ENCODE peak calls at places on chromosomes 12 and 14, in four cellular contexts. I is H9, Y is IMR-90, J is mesendoderm. C is an unnamed sample.

GRCh38 chr14:29643415-29644206 is 284.0 kb downstream of the PRKD1 start:
- DNase-seq in I (no peak), Y (peak), J (peak), C (peak)

GRCh38 chr12:93738199-93739058 is 61.3 kb downstream of the CRADD start:
- DNase-seq in I (no peak), Y (no peak), J (no peak), C (no peak)

GRCh38 chr12:13435535-13435934 is 239.0 kb downstream of the EMP1 start:
- DNase-seq in I (peak), Y (no peak), J (peak), C (no peak)

GRCh38 chr14:101903111-101903561 is 61.2 kb upstream of the DYNC1H1 start:
- DNase-seq in I (no peak), Y (no peak), J (no peak), C (no peak)

GRCh38 chr14:61335876-61336275 is 14.5 kb downstream of the PRKCH start:
- DNase-seq in I (no peak), Y (no peak), J (no peak), C (no peak)

GRCh38 chr12:12714276-12715001 is 2.7 kb upstream of the CDKN1B start:
- DNase-seq in I (peak), Y (peak), J (peak), C (peak)

GRCh38 chr12:27213830-27214787 is 30.0 kb upstream of the STK38L start:
- DNase-seq in I (peak), Y (no peak), J (no peak), C (no peak)

GRCh38 chr14:40870252-40870651 is 736.4 kb upstream of the LRFN5 start:
- DNase-seq in I (no peak), Y (no peak), J (peak), C (peak)

GRCh38 chr14:80425686-80426085 is 214.4 kb upstream of the DIO2 start:
- DNase-seq in I (no peak), Y (peak), J (peak), C (peak)

GRCh38 chr12:18436163-18436562 is 174.8 kb downstream of the PIK3C2G start:
- DNase-seq in I (no peak), Y (no peak), J (no peak), C (no peak)

GRCh38 chr12:118777550-118777949 is 203.8 kb upstream of the SRRM4 start:
- DNase-seq in I (no peak), Y (no peak), J (no peak), C (no peak)

GRCh38 chr12:111168009-111168786 is 200.7 kb downstream of the PHETA1 start:
- DNase-seq in I (no peak), Y (no peak), J (peak), C (no peak)

GRCh38 chr14:55705651-55706340 is 125.8 kb downstream of the KTN1 start:
- DNase-seq in I (no peak), Y (no peak), J (no peak), C (no peak)

GRCh38 chr14:99647407-99647806 is 2.5 kb downstream of the HHIPL1 start:
- DNase-seq in I (no peak), Y (peak), J (peak), C (peak)

GRCh38 chr12:43284441-43284840 is 267.6 kb downstream of the ADAMTS20 start:
- DNase-seq in I (no peak), Y (no peak), J (no peak), C (no peak)

GRCh38 chr12:132066749-132067148 is 77.4 kb downstream of the DDX51 start:
- DNase-seq in I (no peak), Y (no peak), J (no peak), C (no peak)

GRCh38 chr12:7555752-7556151 is 52.2 kb upstream of the CD163 start:
- DNase-seq in I (no peak), Y (peak), J (no peak), C (peak)

GRCh38 chr12:103169-103981 is 36.8 kb downstream of the IQSEC3 start:
- DNase-seq in I (peak), Y (no peak), J (peak), C (no peak)

GRCh38 chr14:68638056-68638816 is 154.6 kb downstream of the ZFP36L1 start:
- DNase-seq in I (peak), Y (peak), J (no peak), C (no peak)
- H3K27ac ChIP-seq in I (no peak), Y (peak), J (no peak), C (no peak)

DNA sequence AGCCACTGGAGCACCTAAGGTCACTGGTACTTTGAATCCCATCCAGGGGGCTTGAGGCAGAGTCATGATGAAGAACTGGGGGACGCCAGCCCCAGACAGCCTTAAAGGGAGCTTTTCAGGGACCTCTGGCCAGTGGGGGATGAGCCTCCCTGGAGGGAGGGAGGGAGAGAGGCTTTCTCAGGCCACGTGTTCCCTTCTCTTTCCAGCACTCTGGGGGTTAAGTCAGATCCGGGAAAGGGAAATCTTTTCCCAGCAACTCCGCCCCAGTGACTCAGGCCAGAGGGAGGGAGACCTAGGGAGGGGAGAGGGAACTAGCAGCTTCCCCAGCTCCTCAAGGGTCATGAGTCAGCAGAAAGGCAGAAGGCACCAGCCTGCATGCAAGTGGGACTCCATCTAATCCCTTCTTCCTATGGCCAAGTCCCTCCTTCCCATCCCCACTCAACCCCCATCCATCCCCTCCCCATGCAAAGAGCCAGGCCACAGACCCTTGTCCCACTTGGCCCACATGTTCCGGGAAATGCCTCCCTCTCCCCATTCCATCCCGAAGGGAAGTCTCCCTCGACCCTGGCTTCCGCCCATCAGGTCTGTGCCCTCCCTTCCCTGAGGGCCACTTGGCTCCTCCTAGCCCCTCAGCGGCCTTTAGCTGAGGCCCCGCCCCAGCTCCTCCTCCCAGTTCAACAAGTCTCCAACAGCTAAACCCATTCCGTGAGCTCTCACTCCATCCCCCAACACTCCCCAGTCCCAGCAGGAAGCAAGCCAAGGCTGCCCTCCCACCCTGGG is 5.6 kb downstream of the TNFRSF1A start:
- DNase-seq in I (peak), Y (peak), J (peak), C (peak)
- H2BK120ac ChIP-seq in I (no peak), Y (peak), J (peak), C (peak)

GRCh38 chr12:67773896-67774295 is 125.4 kb downstream of the DYRK2 start:
- DNase-seq in I (no peak), Y (peak), J (peak), C (peak)
- H3K27ac ChIP-seq in I (no peak), Y (no peak), J (peak), C (peak)

GRCh38 chr14:95264271-95264973 is 55.3 kb downstream of the CLMN start:
- DNase-seq in I (peak), Y (no peak), J (no peak), C (no peak)
- H2BK120ac ChIP-seq in I (no peak), Y (no peak), J (no peak), C (peak)

DNA sequence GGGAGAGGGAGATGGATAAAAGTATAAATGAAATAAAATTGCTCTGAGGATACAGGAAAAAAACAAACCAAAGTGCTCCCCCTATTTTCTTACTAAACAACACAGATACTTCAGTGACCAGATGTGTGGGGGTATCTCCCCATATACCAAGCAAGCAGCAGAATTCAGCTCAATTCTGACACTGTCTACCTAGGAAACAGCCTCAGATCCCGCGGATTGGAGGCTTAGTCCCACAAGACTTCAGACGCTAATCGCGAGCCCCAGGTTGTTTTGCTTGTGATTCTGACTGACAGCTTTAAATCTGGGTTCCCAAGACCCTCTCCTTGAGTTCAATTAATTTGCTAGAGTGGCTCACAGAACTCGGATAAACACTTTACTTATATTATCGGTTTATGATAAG is 17.3 kb downstream of the NFKBIA start:
- DNase-seq in I (no peak), Y (no peak), J (no peak), C (no peak)
- H3K27ac ChIP-seq in I (no peak), Y (no peak), J (no peak), C (no peak)

DNA sequence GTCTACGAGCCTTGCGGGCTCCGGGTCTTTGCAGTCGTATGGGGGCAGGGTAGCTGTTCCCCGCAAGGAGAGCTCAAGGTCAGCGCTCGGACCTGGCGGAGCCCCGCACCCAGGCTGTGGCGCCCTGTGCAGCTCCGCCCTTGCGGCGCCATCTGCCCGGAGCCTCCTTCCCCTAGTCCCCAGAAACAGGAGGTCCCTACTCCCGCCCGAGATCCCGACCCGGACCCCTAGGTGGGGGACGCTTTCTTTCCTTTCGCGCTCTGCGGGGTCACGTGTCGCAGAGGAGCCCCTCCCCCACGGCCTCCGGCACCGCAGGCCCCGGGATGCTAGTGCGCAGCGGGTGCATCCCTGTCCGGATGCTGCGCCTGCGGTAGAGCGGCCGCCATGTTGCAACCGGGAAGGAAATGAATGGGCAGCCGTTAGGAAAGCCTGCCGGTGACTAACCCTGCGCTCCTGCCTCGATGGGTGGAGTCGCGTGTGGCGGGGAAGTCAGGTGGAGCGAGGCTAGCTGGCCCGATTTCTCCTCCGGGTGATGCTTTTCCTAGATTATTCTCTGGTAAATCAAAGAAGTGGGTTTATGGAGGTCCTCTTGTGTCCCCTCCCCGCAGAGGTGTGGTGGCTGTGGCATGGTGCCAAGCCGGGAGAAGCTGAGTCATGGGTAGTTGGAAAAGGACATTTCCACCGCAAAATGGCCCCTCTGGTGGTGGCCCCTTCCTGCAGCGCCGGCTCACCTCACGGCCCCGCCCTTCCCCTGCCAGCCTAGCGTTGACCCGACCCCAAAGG is 788 bp downstream of the GAPDH start:
- DNase-seq in I (peak), Y (peak), J (peak), C (peak)
- H2BK120ac ChIP-seq in I (no peak), Y (no peak), J (peak), C (peak)

DNA sequence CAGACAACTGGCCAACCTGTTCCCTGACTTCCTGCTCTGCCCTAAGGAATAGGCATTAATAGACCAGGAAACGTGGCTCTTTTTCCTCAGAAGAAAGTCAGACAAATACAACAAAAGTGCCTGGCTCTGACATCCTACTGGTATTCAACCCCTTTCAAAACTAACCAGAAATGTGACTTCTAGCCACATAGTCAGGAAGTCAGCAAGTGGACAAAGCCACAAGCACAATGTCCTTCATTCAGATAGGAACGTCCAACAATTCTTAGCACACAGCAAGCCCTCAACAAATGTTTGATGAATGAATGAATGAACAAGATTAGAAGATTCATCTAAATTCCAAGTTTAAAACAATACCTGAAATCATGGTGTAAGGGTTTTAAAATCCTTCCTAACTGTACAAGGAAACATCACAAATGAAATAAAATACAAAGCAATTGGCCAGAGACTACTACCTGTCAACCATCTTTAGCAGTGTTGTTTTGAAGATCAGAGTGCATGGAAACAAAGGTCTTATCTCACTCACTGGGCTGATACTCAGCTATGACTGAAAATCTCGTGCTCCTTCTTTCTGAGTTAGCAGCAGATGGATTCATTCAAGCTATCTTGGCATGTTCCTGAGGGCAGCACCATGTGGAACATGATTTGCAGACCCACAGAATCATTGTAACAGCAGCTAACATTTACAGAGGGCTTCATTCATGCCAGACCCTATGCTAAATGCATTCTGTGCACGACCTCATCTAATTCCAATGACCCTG is 16.5 kb downstream of the APPL2 start:
- DNase-seq in I (no peak), Y (no peak), J (no peak), C (no peak)
- H3K27ac ChIP-seq in I (no peak), Y (no peak), J (no peak), C (no peak)

GRCh38 chr12:53492830-53493609 is 6.2 kb downstream of the MAP3K12 start:
- DNase-seq in I (peak), Y (peak), J (peak), C (peak)
- H2BK120ac ChIP-seq in I (no peak), Y (peak), J (no peak), C (peak)